ENCODE peak calls at places on chromosomes 16 and 17, in nine cellular contexts. One of them, this sample, is unnamed.
A peak's percentile ranks its signal among the peaks of the same experiment; 100 is the strongest.

GRCh38 chr17:79795795-79796569 is 895 bp downstream of the CBX8 start:
- DNase-seq in keratinocyte: no peak
- DNase-seq in MM.1S: no peak
- DNase-seq in fibroblast of lung: no peak
- DNase-seq in PC-3: no peak
- DNase-seq in neural progenitor cell: peak; percentile 33
- DNase-seq in endothelial cell of umbilical vein: no peak
- DNase-seq in HCT116: no peak
- DNase-seq in GM23248: no peak
- DNase-seq in this sample: no peak

GRCh38 chr17:31573047-31573446 is 181.6 kb downstream of the RAB11FIP4 start:
- DNase-seq in keratinocyte: no peak
- DNase-seq in MM.1S: no peak
- DNase-seq in fibroblast of lung: no peak
- DNase-seq in PC-3: no peak
- DNase-seq in neural progenitor cell: peak; percentile 51
- DNase-seq in endothelial cell of umbilical vein: no peak
- DNase-seq in HCT116: no peak
- DNase-seq in GM23248: no peak
- DNase-seq in this sample: no peak

GRCh38 chr16:85172465-85173071 is 60.3 kb upstream of the CIBAR2 start:
- DNase-seq in keratinocyte: no peak
- DNase-seq in MM.1S: no peak
- DNase-seq in fibroblast of lung: peak; percentile 41
- DNase-seq in PC-3: peak; percentile 69
- DNase-seq in neural progenitor cell: peak; percentile 69
- DNase-seq in endothelial cell of umbilical vein: peak; percentile 71
- DNase-seq in HCT116: peak; percentile 65
- DNase-seq in GM23248: peak; percentile 74
- DNase-seq in this sample: peak; percentile 52

GRCh38 chr17:39393732-39394131 is 7.7 kb downstream of the FBXL20 start:
- DNase-seq in keratinocyte: no peak
- DNase-seq in MM.1S: no peak
- DNase-seq in fibroblast of lung: peak; percentile 29
- DNase-seq in PC-3: no peak
- DNase-seq in neural progenitor cell: no peak
- DNase-seq in endothelial cell of umbilical vein: peak; percentile 11
- DNase-seq in HCT116: no peak
- DNase-seq in GM23248: no peak
- DNase-seq in this sample: no peak

GRCh38 chr16:50742521-50743150 is 750 bp downstream of the CYLD start:
- DNase-seq in keratinocyte: no peak
- DNase-seq in MM.1S: peak; percentile 47
- DNase-seq in fibroblast of lung: peak; percentile 55
- DNase-seq in PC-3: peak; percentile 36
- DNase-seq in neural progenitor cell: peak; percentile 60
- DNase-seq in endothelial cell of umbilical vein: peak; percentile 20
- DNase-seq in HCT116: no peak
- DNase-seq in GM23248: peak; percentile 81
- DNase-seq in this sample: no peak

GRCh38 chr16:30902070-30902972 is 5.9 kb downstream of the CTF1 start:
- DNase-seq in keratinocyte: no peak
- DNase-seq in MM.1S: peak; percentile 51
- DNase-seq in fibroblast of lung: peak; percentile 64
- DNase-seq in PC-3: peak; percentile 62
- DNase-seq in neural progenitor cell: peak; percentile 92
- DNase-seq in endothelial cell of umbilical vein: peak; percentile 67
- DNase-seq in HCT116: no peak
- DNase-seq in GM23248: peak; percentile 92
- DNase-seq in this sample: peak; percentile 82

GRCh38 chr17:21464611-21465021 is 88.5 kb downstream of the KCNJ12 start:
- DNase-seq in keratinocyte: no peak
- DNase-seq in MM.1S: no peak
- DNase-seq in fibroblast of lung: no peak
- DNase-seq in PC-3: no peak
- DNase-seq in neural progenitor cell: no peak
- DNase-seq in endothelial cell of umbilical vein: no peak
- DNase-seq in HCT116: no peak
- DNase-seq in GM23248: no peak
- DNase-seq in this sample: no peak

GRCh38 chr17:60421273-60422161 is 772 bp upstream of the CHCT1 start:
- DNase-seq in keratinocyte: no peak
- DNase-seq in MM.1S: peak; percentile 77
- DNase-seq in fibroblast of lung: peak; percentile 45
- DNase-seq in PC-3: no peak
- DNase-seq in neural progenitor cell: peak; percentile 89
- DNase-seq in endothelial cell of umbilical vein: peak; percentile 71
- DNase-seq in HCT116: no peak
- DNase-seq in GM23248: peak; percentile 76
- DNase-seq in this sample: no peak

GRCh38 chr16:3431779-3432219 is 11.5 kb downstream of the ZNF597 start:
- DNase-seq in keratinocyte: no peak
- DNase-seq in MM.1S: peak; percentile 80
- DNase-seq in fibroblast of lung: peak; percentile 54
- DNase-seq in PC-3: no peak
- DNase-seq in neural progenitor cell: no peak
- DNase-seq in endothelial cell of umbilical vein: no peak
- DNase-seq in HCT116: no peak
- DNase-seq in GM23248: peak; percentile 54
- DNase-seq in this sample: no peak

GRCh38 chr17:66383353-66383752 is 80.9 kb downstream of the PRKCA start:
- DNase-seq in keratinocyte: no peak
- DNase-seq in MM.1S: no peak
- DNase-seq in fibroblast of lung: peak; percentile 97
- DNase-seq in PC-3: no peak
- DNase-seq in neural progenitor cell: no peak
- DNase-seq in endothelial cell of umbilical vein: no peak
- DNase-seq in HCT116: no peak
- DNase-seq in GM23248: peak; percentile 95
- DNase-seq in this sample: no peak

GRCh38 chr17:68048996-68049395 is 13.5 kb downstream of the KPNA2 start:
- DNase-seq in keratinocyte: no peak
- DNase-seq in MM.1S: no peak
- DNase-seq in fibroblast of lung: no peak
- DNase-seq in PC-3: peak; percentile 40
- DNase-seq in neural progenitor cell: peak; percentile 15
- DNase-seq in endothelial cell of umbilical vein: peak; percentile 23
- DNase-seq in HCT116: peak; percentile 33
- DNase-seq in GM23248: peak; percentile 3
- DNase-seq in this sample: no peak

GRCh38 chr16:11711662-11712061 is 31.0 kb downstream of the TXNDC11 start:
- DNase-seq in keratinocyte: no peak
- DNase-seq in MM.1S: no peak
- DNase-seq in fibroblast of lung: no peak
- DNase-seq in PC-3: no peak
- DNase-seq in neural progenitor cell: no peak
- DNase-seq in endothelial cell of umbilical vein: no peak
- DNase-seq in HCT116: no peak
- DNase-seq in GM23248: no peak
- DNase-seq in this sample: no peak

GRCh38 chr16:11717811-11718210 is 24.8 kb downstream of the TXNDC11 start:
- DNase-seq in keratinocyte: no peak
- DNase-seq in MM.1S: peak; percentile 89
- DNase-seq in fibroblast of lung: no peak
- DNase-seq in PC-3: no peak
- DNase-seq in neural progenitor cell: no peak
- DNase-seq in endothelial cell of umbilical vein: no peak
- DNase-seq in HCT116: no peak
- DNase-seq in GM23248: no peak
- DNase-seq in this sample: no peak

GRCh38 chr16:11712122-11712521 is 30.5 kb downstream of the TXNDC11 start:
- DNase-seq in keratinocyte: no peak
- DNase-seq in MM.1S: no peak
- DNase-seq in fibroblast of lung: no peak
- DNase-seq in PC-3: no peak
- DNase-seq in neural progenitor cell: no peak
- DNase-seq in endothelial cell of umbilical vein: no peak
- DNase-seq in HCT116: no peak
- DNase-seq in GM23248: no peak
- DNase-seq in this sample: no peak

GRCh38 chr16:11716330-11716729 is 26.3 kb downstream of the TXNDC11 start:
- DNase-seq in keratinocyte: no peak
- DNase-seq in MM.1S: no peak
- DNase-seq in fibroblast of lung: no peak
- DNase-seq in PC-3: no peak
- DNase-seq in neural progenitor cell: no peak
- DNase-seq in endothelial cell of umbilical vein: no peak
- DNase-seq in HCT116: no peak
- DNase-seq in GM23248: no peak
- DNase-seq in this sample: no peak

DNA sequence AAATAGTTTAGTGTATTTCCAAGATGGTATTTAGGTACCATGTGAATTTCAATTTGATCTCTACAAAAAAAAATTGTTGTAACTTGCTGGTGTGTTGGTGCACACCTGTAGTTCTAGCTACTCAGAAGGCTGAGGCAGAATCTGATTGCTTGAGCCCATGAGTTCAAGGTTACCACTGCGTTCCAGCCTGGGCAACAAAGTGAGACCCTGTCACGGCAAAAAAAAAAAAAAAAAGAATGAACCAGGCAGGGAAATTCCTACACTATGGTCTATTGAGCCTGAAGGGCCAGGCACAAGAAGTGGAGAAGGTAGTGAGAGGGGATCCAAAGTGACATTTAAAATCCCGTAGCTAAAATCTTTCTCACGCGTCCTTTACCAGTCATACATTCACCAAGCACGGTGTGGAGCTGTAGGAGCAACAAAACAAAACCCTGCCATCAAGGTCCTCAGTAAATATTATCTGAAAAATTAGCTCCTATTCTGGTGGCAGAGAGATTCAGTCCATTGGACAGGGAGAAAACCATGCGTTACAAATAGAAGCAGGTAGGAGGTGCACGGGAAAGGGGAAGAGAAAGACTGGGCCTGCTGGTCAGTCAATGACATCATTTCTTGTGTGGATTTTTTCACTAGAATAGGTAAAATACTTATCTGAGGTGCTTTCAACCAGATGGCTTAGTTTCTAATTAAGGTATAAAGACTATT is 27.3 kb downstream of the TXNDC11 start:
- DNase-seq in keratinocyte: no peak
- DNase-seq in MM.1S: no peak
- DNase-seq in fibroblast of lung: no peak
- DNase-seq in PC-3: no peak
- DNase-seq in neural progenitor cell: no peak
- DNase-seq in endothelial cell of umbilical vein: no peak
- DNase-seq in HCT116: no peak
- DNase-seq in GM23248: no peak
- DNase-seq in this sample: no peak
- H3K27ac ChIP-seq in keratinocyte: no peak overlapping the region
- H3K27ac ChIP-seq in MM.1S: peak overlapping the region; percentile 76
- H3K27ac ChIP-seq in fibroblast of lung: no peak overlapping the region
- H3K27ac ChIP-seq in PC-3: no peak overlapping the region
- H3K27ac ChIP-seq in neural progenitor cell: no peak overlapping the region
- H3K27ac ChIP-seq in endothelial cell of umbilical vein: no peak overlapping the region
- H3K27ac ChIP-seq in HCT116: no peak overlapping the region
- H3K27ac ChIP-seq in GM23248: no peak overlapping the region
- H3K27ac ChIP-seq in this sample: no peak overlapping the region

GRCh38 chr16:35171106-35171505 is 1711.7 kb downstream of the TP53TG3F start:
- DNase-seq in keratinocyte: no peak
- DNase-seq in MM.1S: no peak
- DNase-seq in fibroblast of lung: no peak
- DNase-seq in PC-3: no peak
- DNase-seq in neural progenitor cell: no peak
- DNase-seq in endothelial cell of umbilical vein: no peak
- DNase-seq in HCT116: no peak
- DNase-seq in GM23248: no peak
- DNase-seq in this sample: no peak
- H3K9me3 ChIP-seq in keratinocyte: peaks cover 2% of the 10 kb centered on the region
- H3K9me3 ChIP-seq in MM.1S: no peaks in the 10 kb centered on the region
- H3K9me3 ChIP-seq in fibroblast of lung: no peaks in the 10 kb centered on the region
- H3K9me3 ChIP-seq in PC-3: no peaks in the 10 kb centered on the region
- H3K9me3 ChIP-seq in neural progenitor cell: peaks cover 10% of the 10 kb centered on the region
- H3K9me3 ChIP-seq in endothelial cell of umbilical vein: peaks cover 3% of the 10 kb centered on the region
- H3K9me3 ChIP-seq in HCT116: no peaks in the 10 kb centered on the region
- H3K9me3 ChIP-seq in GM23248: no peaks in the 10 kb centered on the region
- H3K9me3 ChIP-seq in this sample: no peaks in the 10 kb centered on the region

DNA sequence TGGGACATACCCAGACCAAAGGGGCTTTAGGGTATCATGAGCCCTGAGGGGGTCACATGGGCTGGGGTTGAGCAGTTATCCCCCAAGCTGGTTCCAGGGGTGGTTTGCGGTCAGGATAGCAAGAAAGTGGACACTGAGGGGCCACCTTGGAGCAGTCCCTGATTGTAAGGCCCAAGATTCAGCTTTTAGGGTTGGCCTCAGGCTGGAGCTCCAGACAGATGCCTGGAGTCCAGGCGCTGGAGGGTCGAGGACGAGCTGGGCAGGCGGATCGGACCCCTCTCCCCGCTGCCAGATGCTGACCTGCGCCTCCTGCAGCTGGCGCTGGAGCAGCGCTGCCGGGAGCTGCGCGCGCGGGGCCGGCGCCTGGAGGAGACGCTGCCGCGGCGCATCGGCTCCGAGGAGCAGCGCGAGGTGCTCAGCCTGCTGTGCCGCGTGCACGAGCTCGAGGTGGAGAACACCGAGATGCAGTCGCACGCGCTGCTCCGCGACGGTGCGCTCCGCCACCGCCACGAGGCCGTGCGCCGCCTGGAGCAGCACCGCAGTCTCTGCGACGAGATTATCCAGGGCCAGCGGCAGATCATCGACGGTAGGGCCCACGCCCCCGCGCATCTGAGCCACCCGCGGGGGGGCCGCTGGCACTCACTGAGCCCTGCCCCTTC is 10.0 kb downstream of the BTBD17 start:
- DNase-seq in keratinocyte: no peak
- DNase-seq in MM.1S: no peak
- DNase-seq in fibroblast of lung: no peak
- DNase-seq in PC-3: no peak
- DNase-seq in neural progenitor cell: peak; percentile 87
- DNase-seq in endothelial cell of umbilical vein: no peak
- DNase-seq in HCT116: no peak
- DNase-seq in GM23248: no peak
- DNase-seq in this sample: no peak
- TF ChIP-seq EZH2 in keratinocyte: no peak
- TF ChIP-seq EZH2 in MM.1S: no peak
- TF ChIP-seq EZH2 in fibroblast of lung: no peak
- TF ChIP-seq EZH2 in PC-3: no peak
- TF ChIP-seq EZH2 in neural progenitor cell: no peak
- TF ChIP-seq EZH2 in endothelial cell of umbilical vein: no peak
- TF ChIP-seq EZH2 in HCT116: no peak
- TF ChIP-seq EZH2 in GM23248: no peak
- TF ChIP-seq EZH2 in this sample: no peak

DNA sequence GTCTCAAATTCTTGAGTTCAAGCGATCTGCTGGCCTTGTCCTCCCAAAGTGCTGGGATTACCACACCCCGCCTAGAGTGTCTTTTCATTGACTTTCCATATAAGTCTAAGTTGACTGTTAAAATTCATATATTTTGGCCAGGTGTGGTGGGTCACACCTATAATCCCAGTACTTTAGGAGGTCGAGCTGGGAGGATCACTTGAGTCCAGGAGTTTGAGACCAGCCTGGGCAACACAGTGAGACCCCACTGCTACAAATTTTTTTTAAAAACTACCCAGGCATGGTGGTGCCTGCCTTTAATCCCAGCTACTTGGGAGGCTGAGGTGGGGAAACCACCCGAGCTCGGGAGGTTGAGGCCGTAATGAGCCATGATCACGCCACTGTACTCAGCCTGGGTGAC is 21.9 kb upstream of the MRC2 start:
- DNase-seq in keratinocyte: no peak
- DNase-seq in MM.1S: no peak
- DNase-seq in fibroblast of lung: no peak
- DNase-seq in PC-3: no peak
- DNase-seq in neural progenitor cell: no peak
- DNase-seq in endothelial cell of umbilical vein: no peak
- DNase-seq in HCT116: no peak
- DNase-seq in GM23248: no peak
- DNase-seq in this sample: no peak
- H3K27ac ChIP-seq in keratinocyte: no peak overlapping the region
- H3K27ac ChIP-seq in MM.1S: no peak overlapping the region
- H3K27ac ChIP-seq in fibroblast of lung: no peak overlapping the region
- H3K27ac ChIP-seq in PC-3: no peak overlapping the region
- H3K27ac ChIP-seq in neural progenitor cell: no peak overlapping the region
- H3K27ac ChIP-seq in endothelial cell of umbilical vein: no peak overlapping the region
- H3K27ac ChIP-seq in HCT116: no peak overlapping the region
- H3K27ac ChIP-seq in GM23248: no peak overlapping the region
- H3K27ac ChIP-seq in this sample: no peak overlapping the region